ENCODE peak calls at places on chromosomes 12 and 14, in six cellular contexts. One of them, this sample, is unnamed.

GRCh38 chr14:101817511-101818001 is 56.0 kb downstream of the PPP2R5C start:
- DNase-seq in GM12865: no peak
- DNase-seq in ascending aorta: no peak
- DNase-seq in HS-27A: no peak
- DNase-seq in head of caudate nucleus: no peak
- DNase-seq in nucleus accumbens: no peak
- DNase-seq in this sample: no peak

GRCh38 chr12:13208533-13209278 is 12.2 kb downstream of the EMP1 start:
- DNase-seq in ascending aorta: no peak
- DNase-seq in HS-27A: no peak
- DNase-seq in head of caudate nucleus: no peak
- DNase-seq in GM12865: peak; percentile 31
- DNase-seq in nucleus accumbens: no peak
- DNase-seq in this sample: peak; percentile 64

GRCh38 chr12:106841471-106842302 is 67.2 kb downstream of the RIC8B start:
- DNase-seq in nucleus accumbens: no peak
- DNase-seq in ascending aorta: no peak
- DNase-seq in HS-27A: no peak
- DNase-seq in GM12865: peak; percentile 45
- DNase-seq in head of caudate nucleus: no peak
- DNase-seq in this sample: peak; percentile 76

GRCh38 chr14:47959753-47960152 is 284.3 kb upstream of the MDGA2 start:
- DNase-seq in head of caudate nucleus: no peak
- DNase-seq in ascending aorta: no peak
- DNase-seq in GM12865: no peak
- DNase-seq in nucleus accumbens: no peak
- DNase-seq in HS-27A: no peak
- DNase-seq in this sample: no peak

GRCh38 chr12:123908884-123909807 is 63.5 kb downstream of the CCDC92 start:
- DNase-seq in ascending aorta: no peak
- DNase-seq in GM12865: no peak
- DNase-seq in head of caudate nucleus: peak; percentile 52
- DNase-seq in HS-27A: no peak
- DNase-seq in nucleus accumbens: no peak
- DNase-seq in this sample: no peak

GRCh38 chr14:100862793-100863192 is 36.9 kb downstream of the MEG3 start:
- DNase-seq in nucleus accumbens: no peak
- DNase-seq in HS-27A: no peak
- DNase-seq in ascending aorta: no peak
- DNase-seq in GM12865: no peak
- DNase-seq in head of caudate nucleus: no peak
- DNase-seq in this sample: no peak

GRCh38 chr14:99625476-99625875 is 19.5 kb upstream of the HHIPL1 start:
- DNase-seq in head of caudate nucleus: no peak
- DNase-seq in HS-27A: no peak
- DNase-seq in ascending aorta: no peak
- DNase-seq in GM12865: no peak
- DNase-seq in nucleus accumbens: no peak
- DNase-seq in this sample: no peak

GRCh38 chr14:34374998-34375740 is 86.9 kb downstream of the SPTSSA start:
- DNase-seq in ascending aorta: no peak
- DNase-seq in GM12865: no peak
- DNase-seq in nucleus accumbens: no peak
- DNase-seq in head of caudate nucleus: no peak
- DNase-seq in HS-27A: no peak
- DNase-seq in this sample: no peak

GRCh38 chr14:59086241-59086899 is 102.1 kb upstream of the DAAM1 start:
- DNase-seq in head of caudate nucleus: no peak
- DNase-seq in HS-27A: no peak
- DNase-seq in nucleus accumbens: no peak
- DNase-seq in ascending aorta: no peak
- DNase-seq in GM12865: no peak
- DNase-seq in this sample: no peak

GRCh38 chr12:68331500-68331868 is 678 bp downstream of the MDM1 start:
- DNase-seq in HS-27A: no peak
- DNase-seq in GM12865: no peak
- DNase-seq in ascending aorta: no peak
- DNase-seq in nucleus accumbens: no peak
- DNase-seq in head of caudate nucleus: no peak
- DNase-seq in this sample: peak; percentile 40

GRCh38 chr12:25521625-25522256 is 31.3 kb downstream of the LMNTD1 start:
- DNase-seq in HS-27A: no peak
- DNase-seq in head of caudate nucleus: no peak
- DNase-seq in ascending aorta: no peak
- DNase-seq in GM12865: no peak
- DNase-seq in nucleus accumbens: no peak
- DNase-seq in this sample: no peak

GRCh38 chr14:64671591-64671990 is 32.6 kb upstream of the PLEKHG3 start:
- DNase-seq in nucleus accumbens: no peak
- DNase-seq in HS-27A: no peak
- DNase-seq in head of caudate nucleus: no peak
- DNase-seq in ascending aorta: no peak
- DNase-seq in GM12865: peak; percentile 54
- DNase-seq in this sample: peak; percentile 83

GRCh38 chr14:64700894-64701293 is 3.3 kb upstream of the PLEKHG3 start:
- DNase-seq in HS-27A: no peak
- DNase-seq in nucleus accumbens: no peak
- DNase-seq in GM12865: no peak
- DNase-seq in ascending aorta: no peak
- DNase-seq in head of caudate nucleus: no peak
- DNase-seq in this sample: no peak

GRCh38 chr12:106907846-106908245 is 47.9 kb upstream of the TMEM263 start:
- DNase-seq in head of caudate nucleus: no peak
- DNase-seq in nucleus accumbens: no peak
- DNase-seq in GM12865: no peak
- DNase-seq in ascending aorta: no peak
- DNase-seq in HS-27A: no peak
- DNase-seq in this sample: no peak

GRCh38 chr12:116306968-116307367 is 29.5 kb upstream of the MED13L start:
- DNase-seq in HS-27A: no peak
- DNase-seq in nucleus accumbens: no peak
- DNase-seq in ascending aorta: no peak
- DNase-seq in head of caudate nucleus: no peak
- DNase-seq in GM12865: no peak
- DNase-seq in this sample: no peak

GRCh38 chr12:51598156-51598555 is 7.1 kb downstream of the SCN8A start:
- DNase-seq in HS-27A: no peak
- DNase-seq in GM12865: no peak
- DNase-seq in nucleus accumbens: no peak
- DNase-seq in ascending aorta: no peak
- DNase-seq in head of caudate nucleus: no peak
- DNase-seq in this sample: no peak

GRCh38 chr14:35158951-35159653 is 36.8 kb downstream of the PRORP start:
- DNase-seq in ascending aorta: no peak
- DNase-seq in HS-27A: no peak
- DNase-seq in GM12865: no peak
- DNase-seq in nucleus accumbens: no peak
- DNase-seq in head of caudate nucleus: no peak
- DNase-seq in this sample: no peak

GRCh38 chr14:103348154-103348553 is 14.1 kb downstream of the EIF5 start:
- DNase-seq in nucleus accumbens: no peak
- DNase-seq in GM12865: no peak
- DNase-seq in ascending aorta: no peak
- DNase-seq in HS-27A: no peak
- DNase-seq in head of caudate nucleus: no peak
- DNase-seq in this sample: no peak

GRCh38 chr14:23066368-23066767 is 9.0 kb upstream of the CDH24 start:
- DNase-seq in head of caudate nucleus: no peak
- DNase-seq in GM12865: no peak
- DNase-seq in ascending aorta: no peak
- DNase-seq in HS-27A: no peak
- DNase-seq in nucleus accumbens: no peak
- DNase-seq in this sample: no peak

GRCh38 chr14:86527312-86527711 is 997.4 kb downstream of the FLRT2 start:
- DNase-seq in GM12865: no peak
- DNase-seq in head of caudate nucleus: no peak
- DNase-seq in ascending aorta: no peak
- DNase-seq in HS-27A: no peak
- DNase-seq in nucleus accumbens: no peak
- DNase-seq in this sample: no peak

GRCh38 chr12:3869860-3870259 is 3.3 kb downstream of the PARP11 start:
- DNase-seq in head of caudate nucleus: no peak
- DNase-seq in GM12865: peak; percentile 35
- DNase-seq in HS-27A: no peak
- DNase-seq in ascending aorta: no peak
- DNase-seq in nucleus accumbens: no peak
- DNase-seq in this sample: no peak

GRCh38 chr12:59055204-59055839 is 135.0 kb upstream of the LRIG3 start:
- DNase-seq in nucleus accumbens: no peak
- DNase-seq in GM12865: peak; percentile 37
- DNase-seq in head of caudate nucleus: no peak
- DNase-seq in ascending aorta: no peak
- DNase-seq in HS-27A: no peak
- DNase-seq in this sample: no peak

GRCh38 chr12:13282861-13283260 is 86.3 kb downstream of the EMP1 start:
- DNase-seq in head of caudate nucleus: no peak
- DNase-seq in HS-27A: no peak
- DNase-seq in ascending aorta: no peak
- DNase-seq in GM12865: no peak
- DNase-seq in nucleus accumbens: no peak
- DNase-seq in this sample: no peak

GRCh38 chr14:59882957-59883356 is 12.4 kb upstream of the RTN1 start:
- DNase-seq in nucleus accumbens: no peak
- DNase-seq in head of caudate nucleus: no peak
- DNase-seq in HS-27A: no peak
- DNase-seq in GM12865: no peak
- DNase-seq in ascending aorta: no peak
- DNase-seq in this sample: peak; percentile 60

GRCh38 chr12:102470964-102471363 is 9.4 kb downstream of the IGF1 start:
- DNase-seq in nucleus accumbens: no peak
- DNase-seq in HS-27A: no peak
- DNase-seq in head of caudate nucleus: no peak
- DNase-seq in GM12865: no peak
- DNase-seq in ascending aorta: no peak
- DNase-seq in this sample: no peak

GRCh38 chr14:76867536-76868452 is 41.6 kb downstream of the LRRC74A start:
- DNase-seq in nucleus accumbens: no peak
- DNase-seq in head of caudate nucleus: no peak
- DNase-seq in HS-27A: no peak
- DNase-seq in ascending aorta: no peak
- DNase-seq in GM12865: peak; percentile 24
- DNase-seq in this sample: peak; percentile 63

GRCh38 chr12:39125580-39125979 is 220.2 kb upstream of the CPNE8 start:
- DNase-seq in ascending aorta: no peak
- DNase-seq in HS-27A: no peak
- DNase-seq in nucleus accumbens: no peak
- DNase-seq in GM12865: no peak
- DNase-seq in head of caudate nucleus: no peak
- DNase-seq in this sample: no peak

GRCh38 chr12:42786400-42786799 is 196.9 kb upstream of the PRICKLE1 start:
- DNase-seq in GM12865: no peak
- DNase-seq in nucleus accumbens: no peak
- DNase-seq in head of caudate nucleus: peak; percentile 42
- DNase-seq in ascending aorta: no peak
- DNase-seq in HS-27A: no peak
- DNase-seq in this sample: no peak

GRCh38 chr12:123532808-123533649 is 490 bp downstream of the RILPL1 start:
- DNase-seq in ascending aorta: peak; percentile 73
- DNase-seq in head of caudate nucleus: peak; percentile 47
- DNase-seq in GM12865: peak; percentile 19
- DNase-seq in HS-27A: no peak
- DNase-seq in nucleus accumbens: no peak
- DNase-seq in this sample: no peak

GRCh38 chr12:101172316-101172715 is 37.7 kb downstream of the SLC5A8 start:
- DNase-seq in ascending aorta: no peak
- DNase-seq in head of caudate nucleus: no peak
- DNase-seq in GM12865: peak; percentile 7
- DNase-seq in nucleus accumbens: no peak
- DNase-seq in HS-27A: no peak
- DNase-seq in this sample: no peak

GRCh38 chr14:92928258-92928629 is 5.3 kb downstream of the CHGA start:
- DNase-seq in nucleus accumbens: no peak
- DNase-seq in GM12865: no peak
- DNase-seq in ascending aorta: no peak
- DNase-seq in HS-27A: no peak
- DNase-seq in head of caudate nucleus: no peak
- DNase-seq in this sample: no peak

GRCh38 chr14:96053600-96054381 is 14.6 kb downstream of the C14orf132 start:
- DNase-seq in GM12865: no peak
- DNase-seq in HS-27A: no peak
- DNase-seq in head of caudate nucleus: peak; percentile 75
- DNase-seq in ascending aorta: peak; percentile 96
- DNase-seq in nucleus accumbens: peak; percentile 50
- DNase-seq in this sample: peak; percentile 55